ENCODE peak calls at places on chromosomes 12 and 14, in nine cellular contexts. F, S, H, U, J, L, C, B and D are unnamed samples.

GRCh38 chr12:101931498-101932326 is 54.3 kb downstream of the DRAM1 start:
- DNase-seq in B (peak), C (no peak), S (no peak), J (no peak), L (no peak), U (no peak), H (no peak), F (no peak), D (no peak)

GRCh38 chr12:95164656-95165055 is 52.6 kb downstream of the FGD6 start:
- DNase-seq in B (no peak), H (no peak), C (no peak), L (no peak), F (no peak), U (peak), J (no peak), S (no peak), D (peak)

GRCh38 chr12:25843976-25844375 is 114.5 kb upstream of the RASSF8 start:
- DNase-seq in C (no peak), U (no peak), S (no peak), J (no peak), F (no peak), H (no peak), L (no peak), B (no peak), D (no peak)

GRCh38 chr14:50741571-50741970 is 73.5 kb upstream of the SAV1 start:
- DNase-seq in F (no peak), B (peak), H (peak), L (no peak), U (peak), C (no peak), J (peak), S (no peak), D (peak)

GRCh38 chr14:95432152-95433093 is 84.0 kb downstream of the SYNE3 start:
- DNase-seq in J (peak), C (peak), B (no peak), H (peak), S (no peak), F (peak), U (peak), L (peak), D (peak)

GRCh38 chr12:84638811-84639368 is 273.7 kb downstream of the SLC6A15 start:
- DNase-seq in H (no peak), L (no peak), F (no peak), U (no peak), S (no peak), B (no peak), J (no peak), C (no peak), D (peak)

GRCh38 chr12:57611116-57611809 is at the start of gene ARHGEF25:
- DNase-seq in B (peak), C (peak), S (no peak), J (no peak), H (peak), F (peak), U (peak), L (peak), D (peak)

GRCh38 chr12:50971946-50972345 is 19.6 kb downstream of the HIGD1C start:
- DNase-seq in C (no peak), S (no peak), L (no peak), B (no peak), J (no peak), U (peak), H (no peak), F (no peak), D (no peak)

GRCh38 chr12:124854637-124855184 is 9.0 kb downstream of the SCARB1 start:
- DNase-seq in L (no peak), H (no peak), S (no peak), J (no peak), U (no peak), C (no peak), B (no peak), F (no peak), D (no peak)

GRCh38 chr12:110935588-110935987 is 15.2 kb upstream of the MYL2 start:
- DNase-seq in L (no peak), C (no peak), H (no peak), U (no peak), J (no peak), B (no peak), F (no peak), S (no peak), D (no peak)

GRCh38 chr12:10720974-10721565 is 2.1 kb downstream of the YBX3 start:
- DNase-seq in B (peak), C (no peak), F (no peak), H (no peak), J (no peak), S (no peak), L (no peak), U (no peak), D (no peak)

GRCh38 chr14:105168979-105169507 is 467 bp upstream of the JAG2 start:
- DNase-seq in H (no peak), L (peak), F (peak), J (no peak), B (no peak), C (no peak), S (no peak), U (no peak), D (no peak)

GRCh38 chr12:6869049-6870021 is 2.0 kb downstream of the TPI1 start:
- DNase-seq in C (peak), F (peak), B (peak), S (peak), H (peak), J (peak), U (peak), L (peak), D (peak)

GRCh38 chr12:27870939-27871338 is 90.9 kb upstream of the MANSC4 start:
- DNase-seq in U (peak), S (no peak), C (no peak), J (no peak), B (no peak), F (no peak), L (no peak), H (peak), D (peak)

GRCh38 chr12:82673698-82674097 is 13.0 kb upstream of the TMTC2 start:
- DNase-seq in U (no peak), C (no peak), B (no peak), F (no peak), S (no peak), J (no peak), H (no peak), L (no peak), D (no peak)

GRCh38 chr12:49683604-49684309 is 23.4 kb downstream of the FMNL3 start:
- DNase-seq in C (no peak), J (no peak), S (no peak), U (no peak), H (no peak), B (no peak), F (peak), L (no peak), D (no peak)

GRCh38 chr14:96148631-96149030 is 56.0 kb upstream of the BDKRB2 start:
- DNase-seq in J (no peak), L (no peak), S (no peak), F (no peak), C (no peak), U (no peak), H (no peak), B (no peak), D (no peak)

GRCh38 chr14:99395904-99396530 is 84.6 kb downstream of the SETD3 start:
- DNase-seq in U (peak), S (peak), C (peak), F (no peak), B (no peak), H (no peak), J (no peak), L (no peak), D (peak)

GRCh38 chr12:123533672-123534643 is at the start of gene RILPL1:
- DNase-seq in L (peak), S (peak), B (peak), F (peak), H (peak), U (peak), J (peak), C (peak), D (peak)

GRCh38 chr12:72207756-72208155 is 64.4 kb upstream of the TRHDE start:
- DNase-seq in F (no peak), H (no peak), L (no peak), S (no peak), U (no peak), B (no peak), C (peak), J (no peak), D (no peak)

GRCh38 chr14:105507247-105507646 is 16.2 kb downstream of the TEDC1 start:
- DNase-seq in L (no peak), J (no peak), B (no peak), C (no peak), F (no peak), U (no peak), S (no peak), H (no peak), D (no peak)

GRCh38 chr12:117367006-117367638 is 5.7 kb upstream of the NOS1 start:
- DNase-seq in H (peak), B (peak), C (peak), S (peak), L (peak), J (peak), F (peak), U (peak), D (peak)

GRCh38 chr14:58298880-58299664 is 717 bp downstream of the ARID4A start:
- DNase-seq in H (peak), U (peak), S (peak), C (peak), B (peak), J (no peak), L (peak), F (peak), D (no peak)

GRCh38 chr12:10067259-10067658 is 31.5 kb downstream of the CLEC1A start:
- DNase-seq in F (no peak), B (no peak), C (no peak), J (no peak), H (no peak), U (no peak), L (no peak), S (no peak), D (no peak)

GRCh38 chr14:103651585-103651984 is 22.6 kb downstream of the KLC1 start:
- DNase-seq in C (no peak), S (no peak), J (no peak), B (no peak), L (no peak), H (no peak), F (no peak), U (no peak), D (no peak)

GRCh38 chr12:126040307-126040706 is 975.1 kb downstream of the AACS start:
- DNase-seq in J (no peak), F (no peak), U (no peak), B (no peak), S (no peak), C (no peak), H (no peak), L (no peak), D (no peak)

GRCh38 chr12:100572184-100572583 is 1.3 kb upstream of the GAS2L3 start:
- DNase-seq in U (no peak), S (no peak), C (no peak), B (no peak), L (no peak), F (no peak), H (no peak), J (no peak), D (no peak)